ENCODE peak calls at places on chromosomes 6 and 20, in five cellular contexts. R is HAP-1, V is brain microvascular endothelial cell, M is psoas muscle, X is epithelial cell of esophagus. G is an unnamed sample.

GRCh38 chr6:160995271-160995670 is 3.7 kb downstream of the MAP3K4 start:
- DNase-seq in R (no peak), V (no peak), M (no peak), X (peak), G (no peak)

GRCh38 chr6:82862543-82862942 is 203.1 kb downstream of the UBE3D start:
- DNase-seq in R (no peak), V (no peak), M (no peak), X (no peak), G (peak)

GRCh38 chr6:24492475-24492874 is 2.3 kb upstream of the ALDH5A1 start:
- DNase-seq in R (peak), V (no peak), M (no peak), X (peak), G (no peak)

GRCh38 chr6:11702039-11702795 is 76.4 kb downstream of the ADTRP start:
- DNase-seq in R (no peak), V (peak), M (no peak), X (peak), G (peak)

GRCh38 chr6:27290065-27290849 is 21.8 kb downstream of the POM121L2 start:
- DNase-seq in R (no peak), V (peak), M (no peak), X (peak), G (no peak)

GRCh38 chr6:106757267-106757666 is 127.9 kb downstream of the QRSL1 start:
- DNase-seq in R (no peak), V (no peak), M (no peak), X (peak), G (no peak)

GRCh38 chr6:138491020-138491419 is 8.3 kb downstream of the NHSL1 start:
- DNase-seq in R (no peak), V (no peak), M (no peak), X (no peak), G (no peak)

GRCh38 chr6:110180228-110181008 is at the start of gene CDC40:
- DNase-seq in R (peak), V (no peak), M (peak), X (no peak), G (no peak)

GRCh38 chr20:63696628-63697356 is at the start of gene TNFRSF6B:
- DNase-seq in R (peak), V (no peak), M (peak), X (peak), G (no peak)
- H3K4me3 ChIP-seq in R (no peak), V (peak), M (peak), X (peak), G (peak)

DNA sequence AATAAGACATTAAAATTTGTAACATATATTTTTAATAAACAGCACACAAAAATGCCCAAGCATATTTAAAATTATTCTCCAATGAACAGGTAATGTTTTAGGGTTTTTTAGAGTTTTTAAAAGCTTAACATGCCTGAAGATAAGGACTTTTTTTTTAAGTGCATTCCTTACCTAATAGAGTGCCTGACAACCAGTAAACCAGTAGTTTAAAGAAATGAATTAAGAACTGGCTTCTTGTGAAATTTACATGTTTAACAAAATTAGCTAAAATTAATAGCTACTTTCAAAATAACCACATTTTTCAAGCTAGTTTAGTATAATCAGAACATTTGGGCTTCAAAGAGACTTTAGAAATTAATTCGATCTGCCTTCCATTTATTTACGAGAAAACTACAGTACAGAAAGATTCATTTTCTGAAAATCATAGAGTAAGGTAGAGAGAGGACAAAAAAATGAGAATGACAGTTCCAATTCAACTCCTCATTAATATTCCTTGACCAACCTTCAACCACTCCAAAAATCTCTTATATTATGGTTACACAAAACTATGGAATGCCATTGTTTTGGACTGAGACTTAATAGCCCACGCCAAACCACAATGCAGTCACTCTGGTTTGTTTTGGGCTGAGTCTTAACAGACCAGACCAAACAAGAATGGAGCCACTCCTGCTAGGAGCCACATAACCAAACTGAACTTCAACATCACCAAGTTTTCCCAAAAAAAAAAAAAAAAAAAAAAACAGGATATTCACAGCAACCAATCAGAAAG is 5.7 kb upstream of the PLN start:
- DNase-seq in R (no peak), V (peak), M (no peak), X (peak), G (peak)
- H3K4me3 ChIP-seq in R (no peak), V (no peak), M (no peak), X (no peak), G (no peak)

GRCh38 chr6:135183532-135184440 is 2.7 kb downstream of the MYB start:
- DNase-seq in R (peak), V (peak), M (peak), X (peak), G (no peak)
- H3K4me3 ChIP-seq in R (peak), V (peak), M (peak), X (peak), G (peak)

DNA sequence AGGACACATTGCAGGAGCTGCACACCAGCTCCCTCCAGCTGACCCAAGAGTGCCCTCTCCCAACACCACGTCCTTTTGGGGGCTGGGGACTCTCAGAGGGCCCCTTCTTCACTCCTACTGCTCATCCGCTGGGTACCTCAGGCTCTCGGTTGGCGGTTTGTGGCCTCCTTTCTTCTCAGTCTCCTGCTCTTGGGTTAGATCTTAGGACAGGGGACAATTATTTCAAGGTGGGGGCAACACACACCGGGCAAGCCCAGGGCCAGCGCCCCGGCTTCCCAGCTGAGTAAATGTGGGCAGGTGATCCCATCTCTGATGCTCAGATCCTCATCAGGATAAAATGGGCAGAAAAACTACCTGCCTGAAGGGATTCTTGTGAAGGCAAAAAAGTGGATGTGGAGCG is 1.1 kb downstream of the TCF15 start:
- DNase-seq in R (no peak), V (no peak), M (no peak), X (no peak), G (no peak)
- H3K4me3 ChIP-seq in R (peak), V (no peak), M (peak), X (no peak), G (no peak)

DNA sequence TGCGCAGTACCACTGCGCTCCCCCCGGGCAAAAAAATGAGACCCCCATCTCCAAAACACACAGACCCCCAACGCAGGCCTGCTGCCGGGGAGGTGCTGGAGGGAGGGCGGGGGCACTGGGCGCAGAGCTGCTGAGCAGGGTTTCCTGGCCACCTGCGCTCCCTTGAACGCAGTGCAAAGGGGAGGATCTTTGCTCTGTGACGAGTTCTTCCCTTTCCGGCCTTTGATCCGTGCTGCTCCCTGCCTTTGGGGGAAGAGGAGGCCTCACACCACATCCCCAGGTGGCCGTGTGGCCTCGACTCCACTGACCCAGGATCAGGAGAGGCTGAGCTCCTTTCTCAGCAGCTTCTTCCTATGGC is 8.9 kb upstream of the COL20A1 start:
- DNase-seq in R (no peak), V (no peak), M (no peak), X (no peak), G (no peak)
- H3K4me3 ChIP-seq in R (no peak), V (no peak), M (no peak), X (no peak), G (no peak)

GRCh38 chr20:22583773-22584629 is at the start of gene FOXA2:
- DNase-seq in R (no peak), V (no peak), M (no peak), X (peak), G (no peak)

GRCh38 chr20:22585786-22586493 is 1.6 kb upstream of the FOXA2 start:
- DNase-seq in R (no peak), V (no peak), M (no peak), X (no peak), G (no peak)

GRCh38 chr20:22584922-22585785 is 782 bp upstream of the FOXA2 start:
- DNase-seq in R (no peak), V (no peak), M (no peak), X (peak), G (no peak)

GRCh38 chr20:22584630-22584921 is 204 bp upstream of the FOXA2 start:
- DNase-seq in R (no peak), V (no peak), M (no peak), X (peak), G (no peak)

GRCh38 chr20:22586645-22587310 is 2.4 kb upstream of the FOXA2 start:
- DNase-seq in R (no peak), V (no peak), M (peak), X (peak), G (no peak)
- H3K4me3 ChIP-seq in R (no peak), V (no peak), M (no peak), X (peak), G (no peak)

GRCh38 chr20:1961374-1961773 is 32.5 kb downstream of the PDYN start:
- DNase-seq in R (no peak), V (no peak), M (no peak), X (no peak), G (no peak)

GRCh38 chr20:1955289-1955688 is 38.6 kb downstream of the PDYN start:
- DNase-seq in R (no peak), V (no peak), M (no peak), X (no peak), G (no peak)

GRCh38 chr20:1953616-1954015 is 40.2 kb downstream of the PDYN start:
- DNase-seq in R (no peak), V (no peak), M (no peak), X (no peak), G (no peak)

GRCh38 chr20:1959156-1959555 is 34.7 kb downstream of the PDYN start:
- DNase-seq in R (no peak), V (no peak), M (no peak), X (no peak), G (no peak)

GRCh38 chr20:1958426-1958825 is 35.4 kb downstream of the PDYN start:
- DNase-seq in R (no peak), V (no peak), M (no peak), X (no peak), G (no peak)
- H3K4me3 ChIP-seq in R (no peak), V (no peak), M (no peak), X (no peak), G (no peak)

GRCh38 chr6:41283597-41283996 is 2.9 kb downstream of the TREM1 start:
- DNase-seq in R (no peak), V (no peak), M (no peak), X (no peak), G (no peak)

GRCh38 chr6:41288025-41288777 is 1.7 kb upstream of the TREM1 start:
- DNase-seq in R (no peak), V (no peak), M (no peak), X (peak), G (peak)

GRCh38 chr6:41280658-41281057 is 5.8 kb downstream of the TREM1 start:
- DNase-seq in R (no peak), V (no peak), M (no peak), X (no peak), G (no peak)

GRCh38 chr6:41286544-41287346 is at the start of gene TREM1:
- DNase-seq in R (no peak), V (peak), M (peak), X (peak), G (peak)

GRCh38 chr6:41284726-41285125 is 1.8 kb downstream of the TREM1 start:
- DNase-seq in R (no peak), V (peak), M (no peak), X (peak), G (peak)
- H3K4me3 ChIP-seq in R (no peak), V (no peak), M (no peak), X (no peak), G (no peak)

GRCh38 chr20:47971321-47971781 is 186.1 kb upstream of the SULF2 start:
- DNase-seq in R (peak), V (no peak), M (no peak), X (no peak), G (no peak)
- H3K4me3 ChIP-seq in R (no peak), V (no peak), M (no peak), X (no peak), G (no peak)

G was measured in skeletal muscle cell.